ENCODE peak calls at places on chromosomes 1 and 21, in eight cellular contexts. H is pancreas; Q is fibroblast of the conjunctiva; C is Right ventricle myocardium inferior; N is HS-5; X is EL; U is activated naive CD4-positive, alpha-beta T cell treated with Interleukin-2 at 50 U/mL for 16 hours; L is left cardiac atrium. D is an unnamed sample.

GRCh38 chr1:202288177-202288576 is 53.6 kb downstream of the UBE2T start:
- DNase-seq in L (no peak), Q (no peak), N (no peak), C (no peak), X (no peak), U (no peak), H (no peak), D (no peak)

GRCh38 chr1:90133133-90133532 is 138.2 kb downstream of the ZNF326 start:
- DNase-seq in N (peak; percentile 22), L (no peak), H (no peak), X (peak; percentile 34), Q (no peak), U (no peak), C (no peak), D (no peak)

GRCh38 chr1:232548651-232549050 is 81.3 kb downstream of the SIPA1L2 start:
- DNase-seq in X (no peak), Q (no peak), H (no peak), U (no peak), N (no peak), L (no peak), C (no peak), D (no peak)

GRCh38 chr1:52927219-52928082 is at the start of gene SCP2:
- DNase-seq in L (peak; percentile 88), N (no peak), H (peak; percentile 86), C (peak; percentile 93), Q (peak; percentile 31), X (peak; percentile 80), U (peak; percentile 76), D (peak; percentile 73)

GRCh38 chr1:201228011-201228983 is 37.7 kb downstream of the IGFN1 start:
- DNase-seq in Q (no peak), C (no peak), X (no peak), L (no peak), U (no peak), N (no peak), H (no peak), D (no peak)

GRCh38 chr21:45931397-45931969 is 50.1 kb upstream of the COL6A1 start:
- DNase-seq in C (no peak), N (no peak), Q (no peak), H (no peak), U (no peak), X (no peak), L (peak; percentile 16), D (no peak)

GRCh38 chr1:16250547-16251251 is 13.7 kb upstream of the CPLANE2 start:
- DNase-seq in N (no peak), Q (no peak), L (no peak), H (no peak), C (no peak), X (peak; percentile 74), U (no peak), D (no peak)

GRCh38 chr1:201582261-201582951 is 43.5 kb downstream of the NAV1 start:
- DNase-seq in L (peak; percentile 46), Q (peak; percentile 38), U (no peak), H (no peak), C (no peak), X (peak; percentile 83), N (no peak), D (no peak)

GRCh38 chr1:7595338-7595737 is 175.8 kb upstream of the VAMP3 start:
- DNase-seq in U (no peak), L (peak; percentile 6), Q (no peak), H (no peak), X (no peak), C (no peak), N (no peak), D (no peak)

D was measured in D721Med.